ENCODE peak calls at places on chromosomes 16 and 17, in six cellular contexts. One of them, this sample, is unnamed.
A peak's percentile ranks its signal among the peaks of the same experiment; 100 is the strongest.

GRCh38 chr16:60230666-60231065 is 1496.5 kb upstream of the GOT2 start:
- DNase-seq in CD8-positive, alpha-beta memory T cell: no peak
- DNase-seq in neural progenitor cell: no peak
- DNase-seq in suprapubic skin: no peak
- DNase-seq in NT2/D1: no peak
- DNase-seq in PC-3: peak; percentile 34
- DNase-seq in this sample: no peak

GRCh38 chr17:43468746-43469544 is 14.8 kb upstream of the DHX8 start:
- DNase-seq in CD8-positive, alpha-beta memory T cell: no peak
- DNase-seq in neural progenitor cell: no peak
- DNase-seq in suprapubic skin: no peak
- DNase-seq in NT2/D1: no peak
- DNase-seq in PC-3: peak; percentile 91
- DNase-seq in this sample: no peak

GRCh38 chr16:54931757-54932660 is 1.3 kb downstream of the IRX5 start:
- DNase-seq in CD8-positive, alpha-beta memory T cell: no peak
- DNase-seq in neural progenitor cell: peak; percentile 47
- DNase-seq in suprapubic skin: no peak
- DNase-seq in NT2/D1: no peak
- DNase-seq in PC-3: no peak
- DNase-seq in this sample: no peak

GRCh38 chr16:79883494-79883893 is 283.0 kb upstream of the MAF start:
- DNase-seq in CD8-positive, alpha-beta memory T cell: no peak
- DNase-seq in neural progenitor cell: no peak
- DNase-seq in suprapubic skin: no peak
- DNase-seq in NT2/D1: no peak
- DNase-seq in PC-3: no peak
- DNase-seq in this sample: no peak

GRCh38 chr16:4298761-4299522 is 16.9 kb upstream of the GLIS2 start:
- DNase-seq in CD8-positive, alpha-beta memory T cell: no peak
- DNase-seq in neural progenitor cell: peak; percentile 48
- DNase-seq in suprapubic skin: no peak
- DNase-seq in NT2/D1: peak; percentile 88
- DNase-seq in PC-3: peak; percentile 89
- DNase-seq in this sample: no peak

GRCh38 chr17:8893621-8894020 is 26.1 kb upstream of the PIK3R6 start:
- DNase-seq in CD8-positive, alpha-beta memory T cell: no peak
- DNase-seq in neural progenitor cell: no peak
- DNase-seq in suprapubic skin: no peak
- DNase-seq in NT2/D1: no peak
- DNase-seq in PC-3: no peak
- DNase-seq in this sample: no peak

GRCh38 chr17:31269178-31269577 is 27.9 kb downstream of the OMG start:
- DNase-seq in CD8-positive, alpha-beta memory T cell: no peak
- DNase-seq in neural progenitor cell: no peak
- DNase-seq in suprapubic skin: no peak
- DNase-seq in NT2/D1: no peak
- DNase-seq in PC-3: no peak
- DNase-seq in this sample: no peak

GRCh38 chr16:47057631-47057996 is 84.1 kb upstream of the DNAJA2 start:
- DNase-seq in CD8-positive, alpha-beta memory T cell: no peak
- DNase-seq in neural progenitor cell: no peak
- DNase-seq in suprapubic skin: peak; percentile 29
- DNase-seq in NT2/D1: no peak
- DNase-seq in PC-3: no peak
- DNase-seq in this sample: no peak

GRCh38 chr16:19135896-19136438 is 22.2 kb downstream of the ITPRIPL2 start:
- DNase-seq in CD8-positive, alpha-beta memory T cell: no peak
- DNase-seq in neural progenitor cell: no peak
- DNase-seq in suprapubic skin: no peak
- DNase-seq in NT2/D1: no peak
- DNase-seq in PC-3: peak; percentile 81
- DNase-seq in this sample: no peak

GRCh38 chr17:31533546-31534155 is 142.2 kb downstream of the RAB11FIP4 start:
- DNase-seq in CD8-positive, alpha-beta memory T cell: no peak
- DNase-seq in neural progenitor cell: peak; percentile 66
- DNase-seq in suprapubic skin: no peak
- DNase-seq in NT2/D1: no peak
- DNase-seq in PC-3: peak; percentile 63
- DNase-seq in this sample: no peak

GRCh38 chr17:59378621-59379194 is 47.3 kb downstream of the YPEL2 start:
- DNase-seq in CD8-positive, alpha-beta memory T cell: no peak
- DNase-seq in neural progenitor cell: no peak
- DNase-seq in suprapubic skin: no peak
- DNase-seq in NT2/D1: no peak
- DNase-seq in PC-3: no peak
- DNase-seq in this sample: no peak

GRCh38 chr17:3730881-3731429 is 7.3 kb downstream of the HASPIN start:
- DNase-seq in CD8-positive, alpha-beta memory T cell: no peak
- DNase-seq in neural progenitor cell: no peak
- DNase-seq in suprapubic skin: no peak
- DNase-seq in NT2/D1: no peak
- DNase-seq in PC-3: no peak
- DNase-seq in this sample: no peak

GRCh38 chr16:29881050-29881449 is 18.0 kb upstream of the CDIPT start:
- DNase-seq in CD8-positive, alpha-beta memory T cell: no peak
- DNase-seq in neural progenitor cell: no peak
- DNase-seq in suprapubic skin: no peak
- DNase-seq in NT2/D1: no peak
- DNase-seq in PC-3: no peak
- DNase-seq in this sample: no peak

GRCh38 chr16:68744744-68745280 is 7.7 kb downstream of the CDH1 start:
- DNase-seq in CD8-positive, alpha-beta memory T cell: no peak
- DNase-seq in neural progenitor cell: no peak
- DNase-seq in suprapubic skin: no peak
- DNase-seq in NT2/D1: no peak
- DNase-seq in PC-3: peak; percentile 96
- DNase-seq in this sample: no peak

GRCh38 chr16:15533386-15533785 is 99.0 kb downstream of the BMERB1 start:
- DNase-seq in CD8-positive, alpha-beta memory T cell: no peak
- DNase-seq in neural progenitor cell: no peak
- DNase-seq in suprapubic skin: no peak
- DNase-seq in NT2/D1: no peak
- DNase-seq in PC-3: no peak
- DNase-seq in this sample: no peak

GRCh38 chr16:50595854-50596253 is 47.7 kb downstream of the NKD1 start:
- DNase-seq in CD8-positive, alpha-beta memory T cell: no peak
- DNase-seq in neural progenitor cell: no peak
- DNase-seq in suprapubic skin: no peak
- DNase-seq in NT2/D1: no peak
- DNase-seq in PC-3: no peak
- DNase-seq in this sample: no peak

GRCh38 chr17:20066253-20066652 is 57.1 kb downstream of the SPECC1 start:
- DNase-seq in CD8-positive, alpha-beta memory T cell: no peak
- DNase-seq in neural progenitor cell: no peak
- DNase-seq in suprapubic skin: no peak
- DNase-seq in NT2/D1: no peak
- DNase-seq in PC-3: peak; percentile 99
- DNase-seq in this sample: no peak

GRCh38 chr16:79868841-79869240 is 268.3 kb upstream of the MAF start:
- DNase-seq in CD8-positive, alpha-beta memory T cell: no peak
- DNase-seq in neural progenitor cell: no peak
- DNase-seq in suprapubic skin: no peak
- DNase-seq in NT2/D1: no peak
- DNase-seq in PC-3: no peak
- DNase-seq in this sample: no peak

GRCh38 chr16:87461466-87461975 is 31.3 kb downstream of the ZCCHC14 start:
- DNase-seq in CD8-positive, alpha-beta memory T cell: no peak
- DNase-seq in neural progenitor cell: peak; percentile 89
- DNase-seq in suprapubic skin: no peak
- DNase-seq in NT2/D1: peak; percentile 95
- DNase-seq in PC-3: peak; percentile 95
- DNase-seq in this sample: no peak

GRCh38 chr16:4200000-4200780 is 41.7 kb downstream of the SRL start:
- DNase-seq in CD8-positive, alpha-beta memory T cell: no peak
- DNase-seq in neural progenitor cell: peak; percentile 63
- DNase-seq in suprapubic skin: no peak
- DNase-seq in NT2/D1: no peak
- DNase-seq in PC-3: peak; percentile 69
- DNase-seq in this sample: no peak

GRCh38 chr17:75459246-75459589 is 2.8 kb downstream of the TMEM94 start:
- DNase-seq in CD8-positive, alpha-beta memory T cell: no peak
- DNase-seq in neural progenitor cell: no peak
- DNase-seq in suprapubic skin: no peak
- DNase-seq in NT2/D1: no peak
- DNase-seq in PC-3: no peak
- DNase-seq in this sample: no peak

GRCh38 chr17:66549731-66550207 is 247.4 kb downstream of the PRKCA start:
- DNase-seq in CD8-positive, alpha-beta memory T cell: no peak
- DNase-seq in neural progenitor cell: no peak
- DNase-seq in suprapubic skin: no peak
- DNase-seq in NT2/D1: peak; percentile 72
- DNase-seq in PC-3: peak; percentile 88
- DNase-seq in this sample: no peak

GRCh38 chr16:64421515-64421914 is 700.3 kb downstream of the CDH11 start:
- DNase-seq in CD8-positive, alpha-beta memory T cell: no peak
- DNase-seq in neural progenitor cell: no peak
- DNase-seq in suprapubic skin: no peak
- DNase-seq in NT2/D1: no peak
- DNase-seq in PC-3: no peak
- DNase-seq in this sample: no peak

GRCh38 chr16:64428463-64428862 is 693.4 kb downstream of the CDH11 start:
- DNase-seq in CD8-positive, alpha-beta memory T cell: no peak
- DNase-seq in neural progenitor cell: no peak
- DNase-seq in suprapubic skin: no peak
- DNase-seq in NT2/D1: no peak
- DNase-seq in PC-3: peak; percentile 75
- DNase-seq in this sample: no peak

GRCh38 chr16:64426131-64426666 is 695.7 kb downstream of the CDH11 start:
- DNase-seq in CD8-positive, alpha-beta memory T cell: no peak
- DNase-seq in neural progenitor cell: no peak
- DNase-seq in suprapubic skin: no peak
- DNase-seq in NT2/D1: no peak
- DNase-seq in PC-3: no peak
- DNase-seq in this sample: no peak
- H3K4me3 ChIP-seq in CD8-positive, alpha-beta memory T cell: no peak overlapping the region
- H3K4me3 ChIP-seq in neural progenitor cell: no peak overlapping the region
- H3K4me3 ChIP-seq in suprapubic skin: no peak overlapping the region
- H3K4me3 ChIP-seq in NT2/D1: no peak overlapping the region
- H3K4me3 ChIP-seq in PC-3: no peak overlapping the region
- H3K4me3 ChIP-seq in this sample: no peak overlapping the region

DNA sequence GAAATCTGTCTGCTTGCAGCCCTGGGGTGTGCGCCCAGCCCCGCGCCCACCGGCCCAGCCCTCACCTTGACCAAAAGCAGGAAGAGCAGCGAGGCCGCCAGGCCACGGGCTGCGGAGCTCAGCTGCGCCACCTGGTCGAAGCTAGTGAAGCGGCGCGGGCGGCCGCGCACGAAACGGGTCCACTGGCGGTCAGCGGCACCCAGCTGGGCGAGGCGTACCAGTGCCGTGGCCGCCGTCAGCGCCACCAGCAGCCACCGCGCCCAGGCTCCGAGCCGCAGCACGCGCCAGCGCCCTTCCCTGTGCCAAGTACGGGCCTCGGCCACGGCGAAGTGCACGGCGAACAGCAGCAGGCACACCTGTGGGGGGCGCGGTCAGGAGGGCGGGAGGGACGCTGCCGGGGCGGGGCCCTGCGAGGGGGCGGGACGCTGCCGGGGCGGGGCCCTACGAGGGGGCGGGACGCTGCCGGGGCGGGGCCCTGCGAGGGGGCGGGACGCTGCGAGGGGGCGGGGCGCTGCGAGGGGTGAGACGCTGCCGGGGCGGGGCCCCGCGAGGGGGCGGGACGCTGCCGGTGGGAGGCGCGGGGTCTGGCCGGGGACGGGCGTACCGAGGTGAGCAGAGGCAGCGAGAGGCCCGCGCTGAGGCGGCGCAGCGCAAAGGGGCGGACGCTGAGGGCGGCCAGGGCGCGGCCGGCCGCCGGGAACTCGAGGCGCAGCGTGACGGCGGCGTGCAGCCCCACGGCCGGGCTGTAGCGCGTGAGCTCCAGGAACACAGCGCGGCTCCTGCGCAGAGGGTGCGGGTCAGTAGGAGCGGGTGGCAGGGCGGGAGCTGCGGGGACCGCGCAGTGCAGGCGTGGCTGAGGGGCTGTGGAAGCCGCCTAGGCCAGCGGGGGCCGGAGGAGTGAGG is 43.3 kb downstream of the TSC2 start:
- DNase-seq in CD8-positive, alpha-beta memory T cell: peak; percentile 38
- DNase-seq in neural progenitor cell: peak; percentile 96
- DNase-seq in suprapubic skin: no peak
- DNase-seq in NT2/D1: peak; percentile 68
- DNase-seq in PC-3: peak; percentile 84
- DNase-seq in this sample: peak; percentile 25
- H3K4me3 ChIP-seq in CD8-positive, alpha-beta memory T cell: no peak overlapping the region
- H3K4me3 ChIP-seq in neural progenitor cell: peak overlapping the region; percentile 48
- H3K4me3 ChIP-seq in suprapubic skin: peak overlapping the region; percentile 15
- H3K4me3 ChIP-seq in NT2/D1: peak overlapping the region; percentile 45
- H3K4me3 ChIP-seq in PC-3: peak overlapping the region; percentile 48
- H3K4me3 ChIP-seq in this sample: no peak overlapping the region

GRCh38 chr16:89602273-89602951 is 11.0 kb upstream of the DPEP1 start:
- DNase-seq in CD8-positive, alpha-beta memory T cell: peak; percentile 56
- DNase-seq in neural progenitor cell: peak; percentile 88
- DNase-seq in suprapubic skin: no peak
- DNase-seq in NT2/D1: peak; percentile 39
- DNase-seq in PC-3: peak; percentile 66
- DNase-seq in this sample: peak; percentile 31
- H3K4me3 ChIP-seq in CD8-positive, alpha-beta memory T cell: no peak overlapping the region
- H3K4me3 ChIP-seq in neural progenitor cell: no peak overlapping the region
- H3K4me3 ChIP-seq in suprapubic skin: no peak overlapping the region
- H3K4me3 ChIP-seq in NT2/D1: peak overlapping the region; percentile 27
- H3K4me3 ChIP-seq in PC-3: peak overlapping the region; percentile 50
- H3K4me3 ChIP-seq in this sample: no peak overlapping the region

GRCh38 chr17:46742539-46743270 is 75.8 kb downstream of the WNT3 start:
- DNase-seq in CD8-positive, alpha-beta memory T cell: no peak
- DNase-seq in neural progenitor cell: no peak
- DNase-seq in suprapubic skin: no peak
- DNase-seq in NT2/D1: no peak
- DNase-seq in PC-3: peak; percentile 93
- DNase-seq in this sample: no peak
- H3K4me3 ChIP-seq in CD8-positive, alpha-beta memory T cell: no peak overlapping the region
- H3K4me3 ChIP-seq in neural progenitor cell: no peak overlapping the region
- H3K4me3 ChIP-seq in suprapubic skin: no peak overlapping the region
- H3K4me3 ChIP-seq in NT2/D1: no peak overlapping the region
- H3K4me3 ChIP-seq in PC-3: no peak overlapping the region
- H3K4me3 ChIP-seq in this sample: no peak overlapping the region

This sample was measured in CD4-positive, alpha-beta memory T cell.